ENCODE peak calls at places on chromosomes 11 and 22, in four cellular contexts. C, U, P and G are unnamed samples.

GRCh38 chr22:50047346-50047745 is 10.8 kb downstream of the TTLL8 start:
- DNase-seq in C (no peak), U (no peak), P (no peak), G (no peak)

GRCh38 chr22:36743591-36744412 is 32.1 kb downstream of the IFT27 start:
- DNase-seq in C (no peak), P (no peak), U (no peak), G (no peak)

GRCh38 chr22:27799334-27800249 is 2.0 kb downstream of the MN1 start:
- DNase-seq in C (peak), U (no peak), P (peak), G (peak)

GRCh38 chr11:119149371-119150275 is 771 bp downstream of the ABCG4 start:
- DNase-seq in P (no peak), U (no peak), C (no peak), G (no peak)

GRCh38 chr22:47734511-47734910 is 972.1 kb downstream of the TBC1D22A start:
- DNase-seq in P (no peak), C (no peak), U (no peak), G (no peak)

GRCh38 chr11:71249301-71249700 is 3.1 kb downstream of the SHANK2 start:
- DNase-seq in P (peak), U (no peak), C (no peak), G (no peak)

GRCh38 chr11:60936467-60937143 is 12.3 kb downstream of the TMEM132A start:
- DNase-seq in P (no peak), U (no peak), C (no peak), G (no peak)

GRCh38 chr22:27074016-27074415 is 416.6 kb downstream of the MIAT start:
- DNase-seq in C (no peak), U (no peak), P (no peak), G (no peak)

GRCh38 chr22:42821386-42821785 is 35.7 kb downstream of the ARFGAP3 start:
- DNase-seq in P (no peak), U (no peak), C (no peak), G (no peak)

GRCh38 chr11:60842688-60843605 is 1.0 kb downstream of the CCDC86 start:
- DNase-seq in U (no peak), C (no peak), P (no peak), G (peak)

GRCh38 chr11:80443177-80443576 is 1002.3 kb upstream of the TENM4 start:
- DNase-seq in P (no peak), U (no peak), C (no peak), G (peak)

GRCh38 chr11:83706581-83706980 is 420.4 kb upstream of the CCDC90B start:
- DNase-seq in C (no peak), U (no peak), P (no peak), G (no peak)

GRCh38 chr22:20972014-20972797 is 5.2 kb downstream of the AIFM3 start:
- DNase-seq in P (no peak), U (no peak), C (no peak), G (no peak)

GRCh38 chr11:46612326-46612725 is 4.7 kb downstream of the HARBI1 start:
- DNase-seq in P (no peak), U (no peak), C (no peak), G (no peak)

GRCh38 chr22:28629420-28630184 is 50.0 kb downstream of the TTC28 start:
- DNase-seq in U (no peak), C (no peak), P (no peak), G (peak)

GRCh38 chr11:132101861-132102260 is 731.4 kb downstream of the NTM start:
- DNase-seq in P (no peak), C (no peak), U (no peak), G (peak)

GRCh38 chr11:6402561-6402981 is 12.3 kb downstream of the SMPD1 start:
- DNase-seq in C (no peak), U (no peak), P (no peak), G (no peak)
- H3K4me3 ChIP-seq in C (no peak), U (no peak), P (no peak), G (no peak)

DNA sequence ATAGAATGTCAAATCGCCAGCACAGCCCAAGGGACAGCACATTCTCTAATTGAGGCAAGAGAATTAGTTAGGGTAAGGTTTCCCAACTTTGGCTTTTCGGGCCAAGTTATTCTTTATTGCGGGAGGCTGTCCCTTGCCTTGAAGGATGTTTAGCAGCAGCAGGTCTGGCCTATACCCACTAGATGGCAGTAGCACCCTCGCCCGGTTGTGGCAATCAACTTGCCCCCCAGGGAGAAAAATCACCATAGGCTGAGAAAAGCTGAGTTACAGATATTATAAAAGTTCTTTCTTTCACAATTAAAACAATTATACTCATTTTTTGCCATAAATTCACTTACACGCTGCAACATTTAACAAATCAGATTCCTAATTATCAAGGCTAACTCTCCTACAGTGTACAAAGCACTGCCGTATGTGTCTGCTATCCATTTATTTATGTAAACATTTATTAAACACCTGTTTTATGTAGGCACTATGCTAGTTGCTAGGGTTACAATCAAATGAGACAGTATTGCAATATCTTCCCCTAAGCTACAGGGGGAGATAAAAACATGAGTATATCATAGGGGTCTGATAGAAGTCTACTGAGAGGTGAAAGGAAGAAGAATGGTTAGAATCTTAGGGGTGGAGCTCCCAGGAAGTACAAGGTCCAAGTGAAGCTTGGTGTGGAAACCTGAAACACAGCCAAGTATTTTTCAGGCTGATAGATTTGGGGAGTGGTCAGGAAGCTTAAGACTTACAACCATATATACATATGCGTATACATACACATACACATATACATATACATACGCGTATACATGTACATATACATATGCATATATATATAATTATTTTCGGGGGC is 452.3 kb downstream of the RAB38 start:
- DNase-seq in P (no peak), U (no peak), C (no peak), G (peak)
- TF ChIP-seq CTCF in P (peak), U (no peak), C (peak), G (peak)

GRCh38 chr11:16613401-16614381 is 124.8 kb upstream of the C11orf58 start:
- DNase-seq in C (peak), P (peak), U (peak), G (peak)

GRCh38 chr11:16612234-16612571 is 126.2 kb upstream of the C11orf58 start:
- DNase-seq in U (no peak), C (no peak), P (no peak), G (no peak)

GRCh38 chr11:16611395-16612233 is 126.8 kb upstream of the C11orf58 start:
- DNase-seq in P (no peak), C (no peak), U (no peak), G (no peak)

GRCh38 chr11:16610738-16611388 is 127.6 kb upstream of the C11orf58 start:
- DNase-seq in C (no peak), U (no peak), P (no peak), G (no peak)

GRCh38 chr11:16612801-16613400 is 125.5 kb upstream of the C11orf58 start:
- DNase-seq in P (no peak), C (no peak), U (no peak), G (no peak)
- H3K4me3 ChIP-seq in P (peak), C (peak), U (peak), G (peak)

DNA sequence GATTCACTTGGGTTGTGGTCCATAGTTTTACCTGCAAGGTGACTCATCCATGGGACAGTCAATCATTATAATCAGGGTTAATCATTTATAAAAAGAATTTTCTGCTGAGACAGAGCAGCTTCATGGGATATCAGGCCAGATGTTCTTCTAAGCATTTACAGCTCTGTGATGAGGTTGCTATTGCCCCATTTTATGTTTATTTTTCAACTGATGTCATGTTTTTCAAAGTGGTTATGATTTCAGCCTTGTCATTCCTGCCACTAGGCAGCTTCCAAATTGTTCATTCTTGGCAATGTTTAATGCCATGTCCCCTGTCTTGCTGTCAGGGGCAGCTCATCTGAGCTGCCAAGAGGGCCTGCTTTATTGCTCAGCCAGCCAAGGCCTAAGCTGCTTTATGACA is 35.9 kb upstream of the ZBED5 start:
- DNase-seq in U (no peak), C (no peak), P (no peak), G (peak)
- TF ChIP-seq CTCF in U (no peak), C (peak), P (peak), G (peak)

GRCh38 chr22:31752096-31752847 is 1.5 kb upstream of the DEPDC5 start:
- DNase-seq in C (no peak), U (no peak), P (no peak), G (peak)

GRCh38 chr22:31747441-31747840 is 2.5 kb downstream of the PRR14L start:
- DNase-seq in P (no peak), U (no peak), C (no peak), G (no peak)

GRCh38 chr22:31749636-31750364 is at the start of gene PRR14L:
- DNase-seq in C (peak), P (peak), U (peak), G (peak)

GRCh38 chr22:31750365-31751284 is 693 bp upstream of the PRR14L start:
- DNase-seq in P (no peak), C (no peak), U (no peak), G (no peak)

GRCh38 chr22:31748490-31748889 is 1.4 kb downstream of the PRR14L start:
- DNase-seq in P (no peak), U (no peak), C (no peak), G (no peak)
- H3K4me3 ChIP-seq in P (peak), U (no peak), C (peak), G (peak)

DNA sequence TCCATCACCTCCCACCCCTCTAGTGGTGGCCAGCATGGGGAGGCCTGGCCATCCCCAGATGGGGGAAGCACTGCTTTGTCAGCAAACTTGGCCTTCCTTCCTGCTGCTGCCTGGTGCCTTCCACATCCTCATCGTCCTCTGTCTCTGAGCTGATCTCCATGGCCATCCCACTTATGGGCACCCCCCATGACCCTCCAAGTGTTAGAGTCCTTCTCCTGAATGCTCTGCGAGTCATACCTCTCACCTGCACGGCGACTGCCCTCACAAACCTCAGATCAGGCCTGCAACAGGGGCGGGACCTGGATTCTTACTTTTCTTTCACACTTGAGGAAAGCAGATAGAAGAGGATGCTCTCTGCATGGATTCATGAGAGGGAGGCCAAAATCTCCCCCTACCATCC is 24.0 kb downstream of the POU2AF1 start:
- DNase-seq in U (no peak), C (no peak), P (no peak), G (no peak)
- TF ChIP-seq CTCF in U (no peak), C (no peak), P (no peak), G (no peak)

GRCh38 chr22:17994424-17995108 is 29.8 kb downstream of the MICAL3 start:
- DNase-seq in C (no peak), U (no peak), P (no peak), G (no peak)
- H3K4me3 ChIP-seq in C (no peak), U (no peak), P (no peak), G (no peak)

GRCh38 chr22:24565077-24565476 is 9.3 kb downstream of the SNRPD3 start:
- DNase-seq in U (no peak), C (no peak), P (no peak), G (no peak)
- TF ChIP-seq CTCF in U (no peak), C (no peak), P (no peak), G (no peak)

DNA sequence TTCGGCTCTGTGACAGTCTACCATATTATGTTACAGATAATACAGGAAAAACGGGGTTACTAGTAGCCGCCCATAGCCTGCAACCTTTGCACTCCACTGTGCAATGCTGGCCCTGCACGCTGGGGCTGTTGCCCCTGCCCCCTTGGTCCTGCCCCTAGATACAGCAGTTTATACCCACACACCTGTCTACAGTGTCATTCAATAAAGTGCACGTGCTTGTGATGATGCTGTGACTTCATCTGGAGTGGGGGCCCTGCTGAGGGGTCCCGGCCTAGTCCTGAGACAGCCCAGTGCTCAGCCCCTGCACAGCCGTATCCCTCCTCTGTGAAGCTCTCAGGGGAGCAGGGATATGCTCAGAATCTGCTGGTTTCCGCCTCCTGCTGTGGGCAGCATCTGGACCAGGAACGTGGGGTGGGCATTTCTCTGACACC is 1.2 kb downstream of the IFITM1 start:
- DNase-seq in P (peak), U (no peak), C (no peak), G (no peak)
- H3K4me3 ChIP-seq in P (peak), U (peak), C (peak), G (peak)